ENCODE peak calls at places on chromosome 5, in six cellular contexts. G is fibroblast of mammary gland; H is choroid plexus epithelial cell; F is CD8-positive, alpha-beta T cell; P is AG10803; T is HL-60. Z is an unnamed sample.
A peak's percentile ranks its signal among the peaks of the same experiment; 100 is the strongest.

GRCh38 chr5:145110826-145111225 is 724.3 kb downstream of the PRELID2 start:
- DNase-seq in G (no peak), H (peak; percentile 18), F (no peak), P (no peak), T (no peak), Z (no peak)

GRCh38 chr5:3049261-3049660 is 297.8 kb upstream of the IRX2 start:
- DNase-seq in G (no peak), H (no peak), F (no peak), P (no peak), T (no peak), Z (no peak)

GRCh38 chr5:173885481-173886010 is 2.6 kb upstream of the CPEB4 start:
- DNase-seq in G (no peak), H (no peak), F (no peak), P (no peak), T (peak; percentile 73), Z (peak; percentile 90)

GRCh38 chr5:129631946-129632345 is 115.9 kb upstream of the MINAR2 start:
- DNase-seq in G (peak; percentile 83), H (peak; percentile 33), F (no peak), P (no peak), T (no peak), Z (no peak)

GRCh38 chr5:172179032-172179989 is 8.7 kb downstream of the STK10 start:
- DNase-seq in G (peak; percentile 30), H (peak; percentile 79), F (peak; percentile 36), P (no peak), T (peak; percentile 89), Z (peak; percentile 66)

GRCh38 chr5:57302164-57302563 is 128.3 kb downstream of the GPBP1 start:
- DNase-seq in G (peak; percentile 57), H (peak; percentile 63), F (peak; percentile 3), P (no peak), T (no peak), Z (no peak)

GRCh38 chr5:14364576-14365472 is 216.8 kb upstream of the OTULINL start:
- DNase-seq in G (no peak), H (no peak), F (no peak), P (no peak), T (no peak), Z (no peak)

GRCh38 chr5:81639556-81639955 is 111.3 kb downstream of the SSBP2 start:
- DNase-seq in G (no peak), H (no peak), F (no peak), P (peak; percentile 55), T (no peak), Z (no peak)

GRCh38 chr5:1199340-1199648 is 2.1 kb upstream of the SLC6A19 start:
- DNase-seq in G (no peak), H (no peak), F (no peak), P (no peak), T (no peak), Z (no peak)

GRCh38 chr5:11619339-11620028 is 284.8 kb downstream of the CTNND2 start:
- DNase-seq in G (peak; percentile 8), H (peak; percentile 0), F (no peak), P (no peak), T (no peak), Z (no peak)
- TF ChIP-seq CTCF in G (no peak), H (no peak), F (no peak), P (no peak), T (no peak), Z (no peak)

GRCh38 chr5:115541586-115541985 is 3.0 kb downstream of the FEM1C start:
- DNase-seq in G (peak; percentile 34), H (peak; percentile 41), F (no peak), P (no peak), T (no peak), Z (no peak)
- TF ChIP-seq CTCF in G (peak; percentile 16), H (peak; percentile 21), F (no peak), P (peak; percentile 13), T (no peak), Z (no peak)

GRCh38 chr5:158770506-158770905 is 329.2 kb downstream of the EBF1 start:
- DNase-seq in G (peak; percentile 75), H (peak; percentile 28), F (no peak), P (peak; percentile 52), T (peak; percentile 3), Z (no peak)
- TF ChIP-seq CTCF in G (peak; percentile 63), H (peak; percentile 50), F (no peak), P (peak; percentile 48), T (peak; percentile 26), Z (no peak)

GRCh38 chr5:152271420-152271819 is 133.7 kb downstream of the NMUR2 start:
- DNase-seq in G (peak; percentile 0), H (peak; percentile 16), F (no peak), P (no peak), T (peak; percentile 4), Z (no peak)
- TF ChIP-seq CTCF in G (no peak), H (peak; percentile 20), F (no peak), P (no peak), T (no peak), Z (no peak)

GRCh38 chr5:108146222-108146621 is 235.7 kb downstream of the FBXL17 start:
- DNase-seq in G (no peak), H (no peak), F (no peak), P (no peak), T (no peak), Z (no peak)

GRCh38 chr5:108144332-108144731 is 237.6 kb downstream of the FBXL17 start:
- DNase-seq in G (no peak), H (no peak), F (no peak), P (no peak), T (no peak), Z (no peak)

GRCh38 chr5:108148715-108149139 is 233.2 kb downstream of the FBXL17 start:
- DNase-seq in G (peak; percentile 17), H (peak; percentile 58), F (no peak), P (peak; percentile 29), T (no peak), Z (no peak)

GRCh38 chr5:108141676-108142075 is 240.2 kb downstream of the FBXL17 start:
- DNase-seq in G (no peak), H (peak; percentile 13), F (no peak), P (no peak), T (no peak), Z (no peak)

GRCh38 chr5:108143581-108143980 is 238.3 kb downstream of the FBXL17 start:
- DNase-seq in G (peak; percentile 45), H (peak; percentile 63), F (no peak), P (peak; percentile 73), T (no peak), Z (no peak)
- TF ChIP-seq CTCF in G (no peak), H (no peak), F (no peak), P (no peak), T (no peak), Z (no peak)

DNA sequence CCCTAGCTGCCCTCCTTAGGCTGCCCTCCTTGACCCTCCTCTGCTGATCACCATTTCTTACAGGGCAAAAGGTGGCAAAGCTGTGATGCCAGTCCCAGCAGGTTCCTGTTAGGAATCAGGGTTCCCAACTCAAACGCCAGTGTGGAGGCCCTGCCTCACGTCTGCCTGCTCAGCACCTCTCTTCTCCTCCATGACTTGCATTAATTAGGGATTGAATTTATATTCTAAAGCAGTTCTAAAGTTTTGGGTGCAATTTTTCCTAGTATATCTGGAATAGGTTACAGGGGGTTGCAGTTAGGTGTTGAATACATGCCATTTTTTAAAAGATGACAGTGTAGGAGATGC is 13.2 kb upstream of the PLEKHG4B start:
- DNase-seq in G (no peak), H (no peak), F (no peak), P (no peak), T (no peak), Z (no peak)
- TF ChIP-seq CTCF in G (no peak), H (no peak), F (no peak), P (no peak), T (no peak), Z (no peak)

GRCh38 chr5:100479079-100479688 is 56.0 kb upstream of the FAM174A start:
- DNase-seq in G (peak; percentile 19), H (peak; percentile 41), F (no peak), P (peak; percentile 1), T (no peak), Z (no peak)
- TF ChIP-seq CTCF in G (peak; percentile 46), H (peak; percentile 71), F (peak; percentile 32), P (peak; percentile 55), T (no peak), Z (no peak)

Z was measured in CD14-positive monocyte.